ENCODE peak calls at places on chromosomes 1 and 21, in nine cellular contexts. Y is stimulated activated CD8-positive, alpha-beta memory T cell treated with anti-CD3 and anti-CD28 coated beads, Interleukin-4, amount 100 ng/mL, for 24 hours; F is H7; R is lower lobe of right lung; Q is NAMALWA; I is choroid plexus epithelial cell; M is NCI-H1930; K is mesothelial cell of epicardium; L is left ventricle myocardium inferior. S is an unnamed sample.

GRCh38 chr21:35911412-35912191 is 148.7 kb downstream of the SETD4 start:
- DNase-seq in Y (no peak), F (no peak), R (no peak), Q (no peak), I (no peak), M (no peak), K (no peak), L (no peak), S (no peak)

GRCh38 chr1:202709276-202710041 is 795 bp downstream of the SYT2 start:
- DNase-seq in Y (no peak), F (peak; percentile 90), R (no peak), Q (no peak), I (no peak), M (no peak), K (no peak), L (no peak), S (no peak)

GRCh38 chr1:111723091-111723806 is 15.9 kb downstream of the INKA2 start:
- DNase-seq in Y (no peak), F (no peak), R (no peak), Q (no peak), I (no peak), M (no peak), K (no peak), L (no peak), S (no peak)

GRCh38 chr1:195394567-195394966 is 1213.7 kb downstream of the KCNT2 start:
- DNase-seq in Y (no peak), F (no peak), R (no peak), Q (no peak), I (no peak), M (no peak), K (no peak), L (no peak), S (no peak)

GRCh38 chr1:212634252-212634651 is 25.7 kb downstream of the ATF3 start:
- DNase-seq in Y (no peak), F (no peak), R (no peak), Q (no peak), I (no peak), M (no peak), K (no peak), L (no peak), S (no peak)

GRCh38 chr1:77313491-77313890 is 31.7 kb downstream of the AK5 start:
- DNase-seq in Y (no peak), F (peak; percentile 36), R (no peak), Q (peak; percentile 59), I (peak; percentile 62), M (peak; percentile 7), K (no peak), L (no peak), S (no peak)

GRCh38 chr1:56409112-56409691 is 170.2 kb downstream of the PLPP3 start:
- DNase-seq in Y (no peak), F (peak; percentile 77), R (peak; percentile 71), Q (peak; percentile 8), I (no peak), M (no peak), K (no peak), L (peak; percentile 27), S (no peak)

GRCh38 chr21:35529141-35529863 is 480.2 kb upstream of the RUNX1 start:
- DNase-seq in Y (no peak), F (no peak), R (no peak), Q (peak; percentile 26), I (peak; percentile 86), M (no peak), K (no peak), L (no peak), S (peak; percentile 33)

GRCh38 chr21:16571594-16571993 is 841.8 kb downstream of the USP25 start:
- DNase-seq in Y (no peak), F (no peak), R (no peak), Q (no peak), I (peak; percentile 79), M (no peak), K (no peak), L (no peak), S (no peak)

GRCh38 chr1:94746635-94747525 is 73.3 kb upstream of the SLC44A3 start:
- DNase-seq in Y (no peak), F (no peak), R (no peak), Q (no peak), I (peak; percentile 89), M (no peak), K (no peak), L (no peak), S (no peak)

GRCh38 chr1:88891318-88892145 is at the start of gene GTF2B:
- DNase-seq in Y (peak; percentile 82), F (peak; percentile 72), R (peak; percentile 93), Q (peak; percentile 97), I (peak; percentile 98), M (peak; percentile 89), K (peak; percentile 69), L (peak; percentile 92), S (peak; percentile 85)

GRCh38 chr1:198890531-198890930 is 251.7 kb downstream of the PTPRC start:
- DNase-seq in Y (no peak), F (no peak), R (no peak), Q (no peak), I (peak; percentile 60), M (peak; percentile 10), K (no peak), L (no peak), S (no peak)

GRCh38 chr1:231310391-231310934 is 27.2 kb downstream of the EXOC8 start:
- DNase-seq in Y (no peak), F (no peak), R (no peak), Q (no peak), I (no peak), M (no peak), K (no peak), L (no peak), S (no peak)

GRCh38 chr1:31760422-31760900 is 3.7 kb downstream of the ADGRB2 start:
- DNase-seq in Y (no peak), F (peak; percentile 90), R (no peak), Q (no peak), I (no peak), M (no peak), K (no peak), L (no peak), S (peak; percentile 53)

GRCh38 chr21:34282223-34282622 is 81.6 kb upstream of the KCNE2 start:
- DNase-seq in Y (no peak), F (no peak), R (no peak), Q (no peak), I (no peak), M (no peak), K (no peak), L (no peak), S (no peak)

GRCh38 chr21:32559004-32559610 is 26.2 kb downstream of the TCP10L start:
- DNase-seq in Y (no peak), F (no peak), R (no peak), Q (no peak), I (no peak), M (no peak), K (no peak), L (no peak), S (no peak)

GRCh38 chr1:59013276-59013927 is 229.6 kb upstream of the JUN start:
- DNase-seq in Y (no peak), F (peak; percentile 52), R (no peak), Q (no peak), I (peak; percentile 69), M (no peak), K (peak; percentile 30), L (peak; percentile 48), S (peak; percentile 62)

GRCh38 chr1:174815036-174815435 is 184.7 kb upstream of the CACYBP start:
- DNase-seq in Y (no peak), F (no peak), R (no peak), Q (peak; percentile 44), I (peak; percentile 12), M (no peak), K (no peak), L (no peak), S (peak; percentile 10)

GRCh38 chr1:241838831-241839365 is 9.1 kb upstream of the EXO1 start:
- DNase-seq in Y (no peak), F (no peak), R (no peak), Q (no peak), I (peak; percentile 20), M (no peak), K (no peak), L (no peak), S (no peak)

GRCh38 chr1:156126701-156127534 is 12.4 kb downstream of the LMNA start:
- DNase-seq in Y (peak; percentile 73), F (no peak), R (peak; percentile 70), Q (peak; percentile 67), I (peak; percentile 86), M (no peak), K (no peak), L (peak; percentile 41), S (peak; percentile 57)

GRCh38 chr1:181134543-181135461 is 46.3 kb downstream of the IER5 start:
- DNase-seq in Y (no peak), F (peak; percentile 35), R (peak; percentile 81), Q (peak; percentile 77), I (peak; percentile 78), M (no peak), K (no peak), L (no peak), S (peak; percentile 65)

GRCh38 chr1:29222686-29223085 is 8.0 kb downstream of the MECR start:
- DNase-seq in Y (no peak), F (no peak), R (no peak), Q (no peak), I (no peak), M (no peak), K (no peak), L (no peak), S (no peak)

GRCh38 chr1:21901473-21901847 is 35.6 kb downstream of the HSPG2 start:
- DNase-seq in Y (no peak), F (peak; percentile 79), R (no peak), Q (no peak), I (no peak), M (no peak), K (no peak), L (peak; percentile 67), S (peak; percentile 88)

GRCh38 chr1:50959303-50959912 is 659 bp downstream of the FAF1 start:
- DNase-seq in Y (no peak), F (no peak), R (no peak), Q (peak; percentile 57), I (no peak), M (no peak), K (no peak), L (no peak), S (no peak)

GRCh38 chr21:35336534-35336933 is 287.4 kb upstream of the RUNX1 start:
- DNase-seq in Y (no peak), F (no peak), R (no peak), Q (no peak), I (no peak), M (no peak), K (no peak), L (no peak), S (no peak)